ENCODE peak calls at places on chromosome 20, in eight cellular contexts. One of them, this sample, is unnamed.

GRCh38 chr20:36214684-36215256 is 21.5 kb upstream of the AAR2 start:
- DNase-seq in left colon: no peak
- DNase-seq in nephron progenitor cell: no peak
- DNase-seq in AG09309: no peak
- DNase-seq in AG09319: no peak
- DNase-seq in activated CD4-positive, CD25-positive, alpha-beta regulatory T cell: no peak
- DNase-seq in MCF 10A: peak; percentile 51
- DNase-seq in stimulated activated CD4-positive, alpha-beta T cell treated with anti-CD3 and anti-CD28 coated beads, Interleukin-2, amount 100 ng/mL, for 48 hours: no peak
- DNase-seq in this sample: no peak

GRCh38 chr20:46814366-46815232 is 80.0 kb upstream of the EYA2 start:
- DNase-seq in MCF 10A: peak; percentile 58
- DNase-seq in stimulated activated CD4-positive, alpha-beta T cell treated with anti-CD3 and anti-CD28 coated beads, Interleukin-2, amount 100 ng/mL, for 48 hours: no peak
- DNase-seq in activated CD4-positive, CD25-positive, alpha-beta regulatory T cell: no peak
- DNase-seq in AG09319: peak; percentile 8
- DNase-seq in nephron progenitor cell: peak; percentile 29
- DNase-seq in AG09309: peak; percentile 31
- DNase-seq in left colon: no peak
- DNase-seq in this sample: no peak

GRCh38 chr20:50528804-50529351 is 18.7 kb downstream of the PTPN1 start:
- DNase-seq in MCF 10A: no peak
- DNase-seq in nephron progenitor cell: no peak
- DNase-seq in left colon: no peak
- DNase-seq in AG09309: no peak
- DNase-seq in AG09319: no peak
- DNase-seq in stimulated activated CD4-positive, alpha-beta T cell treated with anti-CD3 and anti-CD28 coated beads, Interleukin-2, amount 100 ng/mL, for 48 hours: no peak
- DNase-seq in activated CD4-positive, CD25-positive, alpha-beta regulatory T cell: no peak
- DNase-seq in this sample: no peak

GRCh38 chr20:38771621-38772020 is 23.4 kb downstream of the ACTR5 start:
- DNase-seq in MCF 10A: no peak
- DNase-seq in AG09319: no peak
- DNase-seq in AG09309: no peak
- DNase-seq in stimulated activated CD4-positive, alpha-beta T cell treated with anti-CD3 and anti-CD28 coated beads, Interleukin-2, amount 100 ng/mL, for 48 hours: no peak
- DNase-seq in activated CD4-positive, CD25-positive, alpha-beta regulatory T cell: no peak
- DNase-seq in left colon: no peak
- DNase-seq in nephron progenitor cell: no peak
- DNase-seq in this sample: no peak

GRCh38 chr20:21020656-21021004 is 85.5 kb downstream of the LINC00237 start:
- DNase-seq in AG09319: no peak
- DNase-seq in left colon: no peak
- DNase-seq in activated CD4-positive, CD25-positive, alpha-beta regulatory T cell: no peak
- DNase-seq in nephron progenitor cell: no peak
- DNase-seq in MCF 10A: no peak
- DNase-seq in stimulated activated CD4-positive, alpha-beta T cell treated with anti-CD3 and anti-CD28 coated beads, Interleukin-2, amount 100 ng/mL, for 48 hours: no peak
- DNase-seq in AG09309: no peak
- DNase-seq in this sample: no peak

GRCh38 chr20:30921286-30922071 is 336.0 kb upstream of the DEFB115 start:
- DNase-seq in activated CD4-positive, CD25-positive, alpha-beta regulatory T cell: no peak
- DNase-seq in stimulated activated CD4-positive, alpha-beta T cell treated with anti-CD3 and anti-CD28 coated beads, Interleukin-2, amount 100 ng/mL, for 48 hours: no peak
- DNase-seq in MCF 10A: no peak
- DNase-seq in left colon: no peak
- DNase-seq in nephron progenitor cell: no peak
- DNase-seq in AG09309: no peak
- DNase-seq in AG09319: no peak
- DNase-seq in this sample: no peak

GRCh38 chr20:17010181-17010580 is 216.7 kb upstream of the PCSK2 start:
- DNase-seq in AG09319: no peak
- DNase-seq in nephron progenitor cell: no peak
- DNase-seq in activated CD4-positive, CD25-positive, alpha-beta regulatory T cell: no peak
- DNase-seq in AG09309: no peak
- DNase-seq in left colon: no peak
- DNase-seq in MCF 10A: no peak
- DNase-seq in stimulated activated CD4-positive, alpha-beta T cell treated with anti-CD3 and anti-CD28 coated beads, Interleukin-2, amount 100 ng/mL, for 48 hours: no peak
- DNase-seq in this sample: no peak

GRCh38 chr20:10366898-10367419 is 67.1 kb downstream of the MKKS start:
- DNase-seq in AG09319: no peak
- DNase-seq in activated CD4-positive, CD25-positive, alpha-beta regulatory T cell: no peak
- DNase-seq in stimulated activated CD4-positive, alpha-beta T cell treated with anti-CD3 and anti-CD28 coated beads, Interleukin-2, amount 100 ng/mL, for 48 hours: no peak
- DNase-seq in MCF 10A: no peak
- DNase-seq in left colon: no peak
- DNase-seq in AG09309: no peak
- DNase-seq in nephron progenitor cell: no peak
- DNase-seq in this sample: no peak

GRCh38 chr20:50395258-50395729 is 114.9 kb upstream of the PTPN1 start:
- DNase-seq in stimulated activated CD4-positive, alpha-beta T cell treated with anti-CD3 and anti-CD28 coated beads, Interleukin-2, amount 100 ng/mL, for 48 hours: no peak
- DNase-seq in AG09309: no peak
- DNase-seq in MCF 10A: peak; percentile 60
- DNase-seq in left colon: peak; percentile 77
- DNase-seq in activated CD4-positive, CD25-positive, alpha-beta regulatory T cell: no peak
- DNase-seq in AG09319: no peak
- DNase-seq in nephron progenitor cell: no peak
- DNase-seq in this sample: no peak

GRCh38 chr20:45968801-45969711 is 2.9 kb downstream of the ZNF335 start:
- DNase-seq in AG09309: no peak
- DNase-seq in left colon: no peak
- DNase-seq in MCF 10A: no peak
- DNase-seq in AG09319: no peak
- DNase-seq in activated CD4-positive, CD25-positive, alpha-beta regulatory T cell: no peak
- DNase-seq in stimulated activated CD4-positive, alpha-beta T cell treated with anti-CD3 and anti-CD28 coated beads, Interleukin-2, amount 100 ng/mL, for 48 hours: no peak
- DNase-seq in nephron progenitor cell: no peak
- DNase-seq in this sample: no peak